ENCODE peak calls at places on chromosomes 4 and X, in five cellular contexts. One of them, this sample, is unnamed.

GRCh38 chrX:27583976-27584375 is 6.2 kb upstream of the DCAF8L2 start:
- DNase-seq in CD4-positive, alpha-beta memory T cell: no peak
- DNase-seq in prostate gland: no peak
- DNase-seq in A549: no peak
- DNase-seq in upper lobe of left lung: no peak
- DNase-seq in this sample: no peak

GRCh38 chrX:20414066-20414465 is 147.4 kb upstream of the RPS6KA3 start:
- DNase-seq in A549: no peak
- DNase-seq in upper lobe of left lung: peak; percentile 28
- DNase-seq in CD4-positive, alpha-beta memory T cell: no peak
- DNase-seq in prostate gland: no peak
- DNase-seq in this sample: no peak

GRCh38 chrX:101219840-101220191 is 230 bp downstream of the DRP2 start:
- DNase-seq in upper lobe of left lung: no peak
- DNase-seq in prostate gland: no peak
- DNase-seq in A549: no peak
- DNase-seq in CD4-positive, alpha-beta memory T cell: no peak
- DNase-seq in this sample: no peak

GRCh38 chr4:138875886-138876608 is 139.5 kb upstream of the NOCT start:
- DNase-seq in prostate gland: no peak
- DNase-seq in CD4-positive, alpha-beta memory T cell: no peak
- DNase-seq in upper lobe of left lung: no peak
- DNase-seq in A549: no peak
- DNase-seq in this sample: no peak

GRCh38 chr4:101604976-101605375 is 185.6 kb upstream of the BANK1 start:
- DNase-seq in upper lobe of left lung: no peak
- DNase-seq in prostate gland: no peak
- DNase-seq in A549: no peak
- DNase-seq in CD4-positive, alpha-beta memory T cell: no peak
- DNase-seq in this sample: no peak

GRCh38 chr4:185384877-185385465 is 10.8 kb downstream of the LRP2BP start:
- DNase-seq in A549: no peak
- DNase-seq in prostate gland: no peak
- DNase-seq in upper lobe of left lung: no peak
- DNase-seq in CD4-positive, alpha-beta memory T cell: no peak
- DNase-seq in this sample: no peak

GRCh38 chr4:111216791-111217190 is 593.9 kb upstream of the PITX2 start:
- DNase-seq in A549: no peak
- DNase-seq in CD4-positive, alpha-beta memory T cell: no peak
- DNase-seq in prostate gland: no peak
- DNase-seq in upper lobe of left lung: no peak
- DNase-seq in this sample: no peak

GRCh38 chrX:154458116-154458953 is at the start of gene PLXNA3:
- DNase-seq in prostate gland: no peak
- DNase-seq in upper lobe of left lung: no peak
- DNase-seq in A549: no peak
- DNase-seq in CD4-positive, alpha-beta memory T cell: peak; percentile 79
- DNase-seq in this sample: no peak

GRCh38 chrX:134545524-134545923 is 85.6 kb downstream of the HPRT1 start:
- DNase-seq in A549: no peak
- DNase-seq in prostate gland: no peak
- DNase-seq in upper lobe of left lung: no peak
- DNase-seq in CD4-positive, alpha-beta memory T cell: no peak
- DNase-seq in this sample: no peak

GRCh38 chr4:73723945-73724344 is 16.4 kb upstream of the CXCL8 start:
- DNase-seq in prostate gland: no peak
- DNase-seq in upper lobe of left lung: no peak
- DNase-seq in CD4-positive, alpha-beta memory T cell: no peak
- DNase-seq in A549: no peak
- DNase-seq in this sample: no peak

GRCh38 chr4:112410364-112410763 is 105.6 kb downstream of the NEUROG2 start:
- DNase-seq in upper lobe of left lung: no peak
- DNase-seq in A549: no peak
- DNase-seq in CD4-positive, alpha-beta memory T cell: no peak
- DNase-seq in prostate gland: no peak
- DNase-seq in this sample: no peak

GRCh38 chrX:111372065-111372464 is 39.9 kb downstream of the DCX start:
- DNase-seq in upper lobe of left lung: no peak
- DNase-seq in prostate gland: no peak
- DNase-seq in CD4-positive, alpha-beta memory T cell: no peak
- DNase-seq in A549: no peak
- DNase-seq in this sample: no peak

DNA sequence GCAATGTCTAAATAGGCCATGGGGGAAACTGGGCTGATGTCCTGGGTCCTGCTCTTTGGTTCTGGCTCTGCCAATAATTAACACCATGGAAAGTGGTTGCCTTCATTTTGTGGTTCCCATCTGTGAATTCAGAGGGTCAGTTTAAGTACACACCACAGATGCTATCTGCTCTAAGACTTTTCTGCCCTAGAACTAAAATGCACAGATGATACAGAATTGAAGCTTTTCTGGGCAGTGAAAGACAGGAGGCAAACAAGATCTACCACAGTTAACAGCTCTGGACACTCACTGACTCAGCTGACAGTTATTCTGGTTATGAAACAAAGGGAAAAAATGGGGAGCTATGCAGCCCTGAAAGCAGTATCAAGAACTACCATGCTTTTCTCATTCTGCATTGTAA is 37.3 kb downstream of the APBB2 start:
- DNase-seq in upper lobe of left lung: no peak
- DNase-seq in CD4-positive, alpha-beta memory T cell: no peak
- DNase-seq in prostate gland: no peak
- DNase-seq in A549: no peak
- DNase-seq in this sample: no peak
- H3K27ac ChIP-seq in upper lobe of left lung: no peak overlapping the region
- H3K27ac ChIP-seq in CD4-positive, alpha-beta memory T cell: no peak overlapping the region
- H3K27ac ChIP-seq in prostate gland: no peak overlapping the region
- H3K27ac ChIP-seq in A549: peak overlapping the region; percentile 47
- H3K27ac ChIP-seq in this sample: peak overlapping the region; percentile 71

DNA sequence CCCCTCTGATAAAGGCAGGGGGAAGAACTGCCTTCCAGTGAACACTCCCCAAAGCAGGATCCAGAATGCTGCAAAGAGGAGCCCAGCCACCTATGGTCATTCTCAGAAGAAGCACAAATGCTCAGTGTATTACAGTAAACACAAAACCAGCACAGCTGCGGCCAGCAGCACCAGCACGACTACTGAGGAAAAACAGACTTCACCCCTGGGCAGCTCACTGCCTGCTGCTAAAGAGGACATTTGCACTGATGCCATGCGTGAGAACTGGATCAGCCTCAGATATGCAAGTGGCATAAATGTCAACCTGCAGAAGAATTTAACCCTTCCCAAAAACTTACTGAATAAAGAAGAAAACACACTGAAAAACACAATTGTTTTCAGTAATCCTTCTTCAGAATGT is 80.2 kb upstream of the TLR2 start:
- DNase-seq in upper lobe of left lung: no peak
- DNase-seq in CD4-positive, alpha-beta memory T cell: no peak
- DNase-seq in prostate gland: no peak
- DNase-seq in A549: no peak
- DNase-seq in this sample: no peak
- H3K27ac ChIP-seq in upper lobe of left lung: no peak overlapping the region
- H3K27ac ChIP-seq in CD4-positive, alpha-beta memory T cell: no peak overlapping the region
- H3K27ac ChIP-seq in prostate gland: no peak overlapping the region
- H3K27ac ChIP-seq in A549: no peak overlapping the region
- H3K27ac ChIP-seq in this sample: no peak overlapping the region

GRCh38 chrX:70480660-70481018 is 36.0 kb downstream of the DLG3 start:
- DNase-seq in upper lobe of left lung: no peak
- DNase-seq in A549: no peak
- DNase-seq in prostate gland: no peak
- DNase-seq in CD4-positive, alpha-beta memory T cell: no peak
- DNase-seq in this sample: no peak
- H3K27ac ChIP-seq in upper lobe of left lung: no peak overlapping the region
- H3K27ac ChIP-seq in A549: peak overlapping the region; percentile 61
- H3K27ac ChIP-seq in prostate gland: no peak overlapping the region
- H3K27ac ChIP-seq in CD4-positive, alpha-beta memory T cell: no peak overlapping the region
- H3K27ac ChIP-seq in this sample: no peak overlapping the region

DNA sequence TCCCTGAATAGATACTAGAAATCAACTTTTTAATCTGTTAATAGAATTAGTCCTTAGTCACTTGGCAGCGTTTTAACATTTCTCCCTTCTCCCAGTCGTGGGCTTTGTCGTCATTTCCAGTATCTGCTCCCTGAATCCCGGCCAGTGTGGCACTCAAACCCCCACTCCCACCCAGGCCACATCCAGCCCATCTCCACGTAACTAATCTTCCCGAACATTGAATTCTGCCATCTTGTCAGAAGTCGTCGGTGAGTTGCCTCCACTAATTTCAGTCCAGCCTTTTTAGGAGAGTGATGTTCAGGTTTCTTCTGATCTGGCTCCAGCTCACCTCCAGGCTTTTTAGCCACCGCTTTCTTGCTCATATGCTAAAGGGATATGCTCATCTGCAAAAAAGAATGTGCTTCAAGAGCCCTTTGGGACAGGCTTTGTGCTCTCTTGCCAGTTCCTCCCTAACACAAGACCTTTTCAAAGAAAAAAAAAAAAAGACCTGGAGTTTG is 1.3 kb downstream of the TMEM165 start:
- DNase-seq in upper lobe of left lung: peak; percentile 24
- DNase-seq in A549: no peak
- DNase-seq in CD4-positive, alpha-beta memory T cell: no peak
- DNase-seq in prostate gland: no peak
- DNase-seq in this sample: no peak
- H3K27ac ChIP-seq in upper lobe of left lung: peak overlapping the region; percentile 99
- H3K27ac ChIP-seq in A549: peak overlapping the region; percentile 98
- H3K27ac ChIP-seq in CD4-positive, alpha-beta memory T cell: peak overlapping the region; percentile 84
- H3K27ac ChIP-seq in prostate gland: peak overlapping the region; percentile 96
- H3K27ac ChIP-seq in this sample: peak overlapping the region; percentile 95

GRCh38 chr4:122874194-122874593 is 47.6 kb downstream of the FGF2 start:
- DNase-seq in CD4-positive, alpha-beta memory T cell: no peak
- DNase-seq in upper lobe of left lung: no peak
- DNase-seq in A549: no peak
- DNase-seq in prostate gland: no peak
- DNase-seq in this sample: no peak

GRCh38 chr4:122876456-122876855 is 45.9 kb downstream of the NUDT6 start:
- DNase-seq in A549: no peak
- DNase-seq in upper lobe of left lung: no peak
- DNase-seq in prostate gland: no peak
- DNase-seq in CD4-positive, alpha-beta memory T cell: no peak
- DNase-seq in this sample: no peak

GRCh38 chr4:122873752-122874151 is 47.1 kb downstream of the FGF2 start:
- DNase-seq in CD4-positive, alpha-beta memory T cell: no peak
- DNase-seq in A549: peak; percentile 51
- DNase-seq in upper lobe of left lung: no peak
- DNase-seq in prostate gland: no peak
- DNase-seq in this sample: no peak

GRCh38 chr4:122875949-122876348 is 46.4 kb downstream of the NUDT6 start:
- DNase-seq in upper lobe of left lung: no peak
- DNase-seq in CD4-positive, alpha-beta memory T cell: no peak
- DNase-seq in A549: no peak
- DNase-seq in prostate gland: no peak
- DNase-seq in this sample: no peak

DNA sequence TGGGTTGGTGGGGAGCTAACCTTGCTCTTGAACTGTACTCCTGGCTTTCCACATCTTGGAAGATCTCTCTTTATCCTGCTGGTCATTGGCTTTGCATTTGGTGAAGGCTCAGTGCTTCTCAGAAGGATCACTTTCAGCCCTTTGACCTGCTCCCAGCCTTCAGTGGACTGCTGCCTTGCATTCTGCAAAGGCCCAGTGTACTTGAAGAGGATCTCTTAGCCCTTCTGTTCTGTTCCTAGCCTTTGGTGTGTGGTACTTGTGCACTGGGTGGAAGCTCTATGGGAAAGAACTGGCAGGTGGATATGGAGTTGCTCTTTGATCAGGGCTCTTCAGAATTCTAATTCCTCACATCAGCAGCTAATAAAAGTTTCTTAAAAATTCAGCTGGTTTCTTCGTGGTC is 46.5 kb downstream of the FGF2 start:
- DNase-seq in prostate gland: no peak
- DNase-seq in upper lobe of left lung: no peak
- DNase-seq in CD4-positive, alpha-beta memory T cell: no peak
- DNase-seq in A549: no peak
- DNase-seq in this sample: no peak
- H3K27ac ChIP-seq in prostate gland: no peak overlapping the region
- H3K27ac ChIP-seq in upper lobe of left lung: no peak overlapping the region
- H3K27ac ChIP-seq in CD4-positive, alpha-beta memory T cell: no peak overlapping the region
- H3K27ac ChIP-seq in A549: peak overlapping the region; percentile 96
- H3K27ac ChIP-seq in this sample: no peak overlapping the region

GRCh38 chr4:170014359-170015008 is 11.7 kb downstream of the MFAP3L start:
- DNase-seq in A549: no peak
- DNase-seq in upper lobe of left lung: no peak
- DNase-seq in CD4-positive, alpha-beta memory T cell: no peak
- DNase-seq in prostate gland: no peak
- DNase-seq in this sample: peak; percentile 41
- H3K27ac ChIP-seq in A549: no peak overlapping the region
- H3K27ac ChIP-seq in upper lobe of left lung: no peak overlapping the region
- H3K27ac ChIP-seq in CD4-positive, alpha-beta memory T cell: no peak overlapping the region
- H3K27ac ChIP-seq in prostate gland: no peak overlapping the region
- H3K27ac ChIP-seq in this sample: peak overlapping the region; percentile 82

DNA sequence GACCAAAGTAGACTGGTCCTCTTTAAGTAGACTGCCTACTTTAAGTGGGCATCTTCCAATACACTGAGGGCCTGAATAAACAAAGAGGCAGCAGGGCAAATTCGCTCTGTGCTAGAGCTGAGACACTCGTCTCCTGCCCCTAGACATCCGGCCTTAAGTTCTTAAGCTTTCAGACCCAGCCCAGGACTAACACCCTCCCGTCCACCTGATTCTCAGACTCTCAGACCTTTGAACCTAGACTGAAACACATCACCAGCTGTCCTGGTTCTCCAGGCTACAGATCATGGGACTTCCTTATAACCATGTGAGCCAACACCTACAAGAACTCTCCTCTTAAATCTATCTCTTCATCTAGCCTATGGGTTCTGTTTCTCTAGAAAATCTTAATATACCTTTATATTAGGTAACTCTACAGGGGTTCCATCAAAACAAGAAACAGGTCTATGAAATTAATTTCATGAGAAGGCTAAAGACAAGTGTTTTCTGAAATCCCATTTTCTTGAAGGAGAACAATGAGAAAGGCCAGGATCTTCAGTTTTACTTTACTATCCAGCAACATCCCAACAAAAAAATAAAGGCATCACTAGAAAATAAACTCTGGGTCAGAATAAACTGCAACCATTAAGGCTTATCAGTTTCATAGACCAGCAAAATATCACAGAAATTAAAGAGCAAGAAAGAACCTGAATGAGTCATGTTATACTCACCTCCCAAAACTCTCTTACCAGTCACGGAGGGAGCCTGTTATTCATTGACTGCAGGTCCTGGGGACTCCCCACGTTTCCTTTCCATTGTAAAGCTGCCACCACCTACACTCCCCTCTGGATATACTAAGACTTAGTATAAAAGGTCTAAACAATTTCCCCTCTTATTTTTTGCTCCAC is 14.8 kb downstream of the ADGRA3 start:
- DNase-seq in CD4-positive, alpha-beta memory T cell: no peak
- DNase-seq in upper lobe of left lung: peak; percentile 44
- DNase-seq in A549: peak; percentile 31
- DNase-seq in prostate gland: no peak
- DNase-seq in this sample: no peak
- H3K27ac ChIP-seq in CD4-positive, alpha-beta memory T cell: no peak overlapping the region
- H3K27ac ChIP-seq in upper lobe of left lung: peak overlapping the region; percentile 35
- H3K27ac ChIP-seq in A549: peak overlapping the region; percentile 13
- H3K27ac ChIP-seq in prostate gland: peak overlapping the region; percentile 67
- H3K27ac ChIP-seq in this sample: no peak overlapping the region

DNA sequence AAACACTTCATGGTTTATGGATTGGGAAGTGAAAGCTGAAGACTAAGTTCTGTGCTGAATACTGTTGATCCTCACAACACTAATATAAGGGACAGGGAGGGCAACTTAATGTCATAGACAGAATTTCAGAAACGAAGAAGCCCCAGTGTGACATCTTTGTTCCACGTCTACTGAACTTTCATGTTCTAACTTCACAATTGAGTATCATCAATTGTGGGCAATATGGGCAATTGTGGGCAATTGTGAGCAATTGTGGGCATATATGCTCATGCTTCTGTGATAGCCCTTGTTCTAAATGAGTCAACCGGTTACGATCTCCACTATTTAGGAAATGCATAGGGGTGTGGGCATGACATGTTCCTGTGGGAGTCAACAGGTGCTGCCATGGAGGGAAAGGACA is 33.7 kb downstream of the CYBB start:
- DNase-seq in prostate gland: no peak
- DNase-seq in upper lobe of left lung: no peak
- DNase-seq in CD4-positive, alpha-beta memory T cell: no peak
- DNase-seq in A549: no peak
- DNase-seq in this sample: no peak
- H3K27ac ChIP-seq in prostate gland: no peak overlapping the region
- H3K27ac ChIP-seq in upper lobe of left lung: no peak overlapping the region
- H3K27ac ChIP-seq in CD4-positive, alpha-beta memory T cell: no peak overlapping the region
- H3K27ac ChIP-seq in A549: no peak overlapping the region
- H3K27ac ChIP-seq in this sample: no peak overlapping the region

This sample was measured in substantia nigra.